ENCODE peak calls at places on chromosome 1, in five cellular contexts. One of them, this sample, is unnamed.

GRCh38 chr1:111497592-111497991 is 5.8 kb downstream of the ADORA3 start:
- DNase-seq in fibroblast of pulmonary artery: no peak
- DNase-seq in activated CD4-positive, alpha-beta T cell treated with anti-CD3 and anti-CD28 coated beads, Interleukin-2, amount 50 U/mL, for 48 hours: no peak
- DNase-seq in H9: no peak
- DNase-seq in GDM1: no peak
- DNase-seq in this sample: no peak

GRCh38 chr1:60903591-60903990 is 178.8 kb upstream of the NFIA start:
- DNase-seq in activated CD4-positive, alpha-beta T cell treated with anti-CD3 and anti-CD28 coated beads, Interleukin-2, amount 50 U/mL, for 48 hours: no peak
- DNase-seq in GDM1: no peak
- DNase-seq in fibroblast of pulmonary artery: peak
- DNase-seq in H9: no peak
- DNase-seq in this sample: no peak

GRCh38 chr1:16151985-16152384 is 3.9 kb downstream of the EPHA2 start:
- DNase-seq in fibroblast of pulmonary artery: no peak
- DNase-seq in activated CD4-positive, alpha-beta T cell treated with anti-CD3 and anti-CD28 coated beads, Interleukin-2, amount 50 U/mL, for 48 hours: no peak
- DNase-seq in H9: no peak
- DNase-seq in GDM1: no peak
- DNase-seq in this sample: no peak

GRCh38 chr1:64675718-64676345 is 69.0 kb upstream of the RAVER2 start:
- DNase-seq in H9: no peak
- DNase-seq in activated CD4-positive, alpha-beta T cell treated with anti-CD3 and anti-CD28 coated beads, Interleukin-2, amount 50 U/mL, for 48 hours: no peak
- DNase-seq in GDM1: no peak
- DNase-seq in fibroblast of pulmonary artery: peak
- DNase-seq in this sample: no peak

GRCh38 chr1:22641906-22642636 is 1.4 kb upstream of the C1QC start:
- DNase-seq in activated CD4-positive, alpha-beta T cell treated with anti-CD3 and anti-CD28 coated beads, Interleukin-2, amount 50 U/mL, for 48 hours: peak
- DNase-seq in GDM1: peak
- DNase-seq in fibroblast of pulmonary artery: peak
- DNase-seq in H9: peak
- DNase-seq in this sample: peak

GRCh38 chr1:234478481-234479309 is at the start of gene TARBP1:
- DNase-seq in H9: peak
- DNase-seq in activated CD4-positive, alpha-beta T cell treated with anti-CD3 and anti-CD28 coated beads, Interleukin-2, amount 50 U/mL, for 48 hours: peak
- DNase-seq in GDM1: peak
- DNase-seq in fibroblast of pulmonary artery: peak
- DNase-seq in this sample: peak

GRCh38 chr1:75257424-75257823 is 123.2 kb downstream of the LHX8 start:
- DNase-seq in GDM1: no peak
- DNase-seq in H9: peak
- DNase-seq in activated CD4-positive, alpha-beta T cell treated with anti-CD3 and anti-CD28 coated beads, Interleukin-2, amount 50 U/mL, for 48 hours: no peak
- DNase-seq in fibroblast of pulmonary artery: no peak
- DNase-seq in this sample: no peak

GRCh38 chr1:81121324-81121723 is 679.4 kb upstream of the ADGRL2 start:
- DNase-seq in GDM1: no peak
- DNase-seq in H9: no peak
- DNase-seq in fibroblast of pulmonary artery: no peak
- DNase-seq in activated CD4-positive, alpha-beta T cell treated with anti-CD3 and anti-CD28 coated beads, Interleukin-2, amount 50 U/mL, for 48 hours: no peak
- DNase-seq in this sample: no peak

GRCh38 chr1:12436345-12436658 is 181.7 kb downstream of the DHRS3 start:
- DNase-seq in GDM1: no peak
- DNase-seq in H9: no peak
- DNase-seq in activated CD4-positive, alpha-beta T cell treated with anti-CD3 and anti-CD28 coated beads, Interleukin-2, amount 50 U/mL, for 48 hours: no peak
- DNase-seq in fibroblast of pulmonary artery: no peak
- DNase-seq in this sample: no peak

GRCh38 chr1:36920801-36921405 is 113.4 kb downstream of the GRIK3 start:
- DNase-seq in activated CD4-positive, alpha-beta T cell treated with anti-CD3 and anti-CD28 coated beads, Interleukin-2, amount 50 U/mL, for 48 hours: no peak
- DNase-seq in GDM1: no peak
- DNase-seq in fibroblast of pulmonary artery: no peak
- DNase-seq in H9: peak
- DNase-seq in this sample: peak

GRCh38 chr1:173481195-173481772 is 4.1 kb downstream of the PRDX6 start:
- DNase-seq in GDM1: no peak
- DNase-seq in fibroblast of pulmonary artery: no peak
- DNase-seq in H9: no peak
- DNase-seq in activated CD4-positive, alpha-beta T cell treated with anti-CD3 and anti-CD28 coated beads, Interleukin-2, amount 50 U/mL, for 48 hours: no peak
- DNase-seq in this sample: no peak

GRCh38 chr1:23664837-23665795 is 26.5 kb upstream of the RPL11 start:
- DNase-seq in H9: no peak
- DNase-seq in activated CD4-positive, alpha-beta T cell treated with anti-CD3 and anti-CD28 coated beads, Interleukin-2, amount 50 U/mL, for 48 hours: peak
- DNase-seq in fibroblast of pulmonary artery: peak
- DNase-seq in GDM1: no peak
- DNase-seq in this sample: no peak

GRCh38 chr1:197224160-197224559 is 43.9 kb upstream of the CRB1 start:
- DNase-seq in activated CD4-positive, alpha-beta T cell treated with anti-CD3 and anti-CD28 coated beads, Interleukin-2, amount 50 U/mL, for 48 hours: no peak
- DNase-seq in fibroblast of pulmonary artery: peak
- DNase-seq in H9: no peak
- DNase-seq in GDM1: no peak
- DNase-seq in this sample: no peak

GRCh38 chr1:153251988-153252387 is 7.5 kb upstream of the LORICRIN start:
- DNase-seq in H9: no peak
- DNase-seq in GDM1: no peak
- DNase-seq in fibroblast of pulmonary artery: no peak
- DNase-seq in activated CD4-positive, alpha-beta T cell treated with anti-CD3 and anti-CD28 coated beads, Interleukin-2, amount 50 U/mL, for 48 hours: no peak
- DNase-seq in this sample: no peak

GRCh38 chr1:53462213-53462612 is 3.0 kb downstream of the DMRTB1 start:
- DNase-seq in H9: no peak
- DNase-seq in GDM1: no peak
- DNase-seq in fibroblast of pulmonary artery: no peak
- DNase-seq in activated CD4-positive, alpha-beta T cell treated with anti-CD3 and anti-CD28 coated beads, Interleukin-2, amount 50 U/mL, for 48 hours: no peak
- DNase-seq in this sample: peak

GRCh38 chr1:90434460-90434859 is 282.6 kb downstream of the BARHL2 start:
- DNase-seq in GDM1: no peak
- DNase-seq in fibroblast of pulmonary artery: peak
- DNase-seq in H9: peak
- DNase-seq in activated CD4-positive, alpha-beta T cell treated with anti-CD3 and anti-CD28 coated beads, Interleukin-2, amount 50 U/mL, for 48 hours: no peak
- DNase-seq in this sample: peak

GRCh38 chr1:24503003-24503751 is 541 bp downstream of the RCAN3 start:
- DNase-seq in H9: no peak
- DNase-seq in activated CD4-positive, alpha-beta T cell treated with anti-CD3 and anti-CD28 coated beads, Interleukin-2, amount 50 U/mL, for 48 hours: no peak
- DNase-seq in GDM1: no peak
- DNase-seq in fibroblast of pulmonary artery: no peak
- DNase-seq in this sample: peak

GRCh38 chr1:110440877-110441276 is 10.1 kb upstream of the PROK1 start:
- DNase-seq in activated CD4-positive, alpha-beta T cell treated with anti-CD3 and anti-CD28 coated beads, Interleukin-2, amount 50 U/mL, for 48 hours: no peak
- DNase-seq in fibroblast of pulmonary artery: peak
- DNase-seq in GDM1: no peak
- DNase-seq in H9: no peak
- DNase-seq in this sample: no peak

GRCh38 chr1:109392788-109393580 is 4.7 kb downstream of the SORT1 start:
- DNase-seq in activated CD4-positive, alpha-beta T cell treated with anti-CD3 and anti-CD28 coated beads, Interleukin-2, amount 50 U/mL, for 48 hours: no peak
- DNase-seq in GDM1: no peak
- DNase-seq in H9: no peak
- DNase-seq in fibroblast of pulmonary artery: peak
- DNase-seq in this sample: no peak

GRCh38 chr1:62294211-62294610 is 25.0 kb downstream of the KANK4 start:
- DNase-seq in H9: peak
- DNase-seq in GDM1: no peak
- DNase-seq in activated CD4-positive, alpha-beta T cell treated with anti-CD3 and anti-CD28 coated beads, Interleukin-2, amount 50 U/mL, for 48 hours: no peak
- DNase-seq in fibroblast of pulmonary artery: no peak
- DNase-seq in this sample: no peak

GRCh38 chr1:205037539-205037938 is 5.5 kb upstream of the CNTN2 start:
- DNase-seq in activated CD4-positive, alpha-beta T cell treated with anti-CD3 and anti-CD28 coated beads, Interleukin-2, amount 50 U/mL, for 48 hours: no peak
- DNase-seq in GDM1: no peak
- DNase-seq in H9: no peak
- DNase-seq in fibroblast of pulmonary artery: no peak
- DNase-seq in this sample: no peak

GRCh38 chr1:209106237-209106741 is 477.2 kb upstream of the CAMK1G start:
- DNase-seq in activated CD4-positive, alpha-beta T cell treated with anti-CD3 and anti-CD28 coated beads, Interleukin-2, amount 50 U/mL, for 48 hours: no peak
- DNase-seq in H9: peak
- DNase-seq in GDM1: no peak
- DNase-seq in fibroblast of pulmonary artery: no peak
- DNase-seq in this sample: no peak

GRCh38 chr1:100131623-100132022 is 1.1 kb downstream of the SASS6 start:
- DNase-seq in activated CD4-positive, alpha-beta T cell treated with anti-CD3 and anti-CD28 coated beads, Interleukin-2, amount 50 U/mL, for 48 hours: no peak
- DNase-seq in GDM1: no peak
- DNase-seq in fibroblast of pulmonary artery: no peak
- DNase-seq in H9: no peak
- DNase-seq in this sample: no peak

GRCh38 chr1:237183963-237184540 is 142.1 kb downstream of the RYR2 start:
- DNase-seq in activated CD4-positive, alpha-beta T cell treated with anti-CD3 and anti-CD28 coated beads, Interleukin-2, amount 50 U/mL, for 48 hours: no peak
- DNase-seq in fibroblast of pulmonary artery: no peak
- DNase-seq in H9: peak
- DNase-seq in GDM1: no peak
- DNase-seq in this sample: no peak

GRCh38 chr1:17194981-17195528 is 9.9 kb upstream of the PADI1 start:
- DNase-seq in activated CD4-positive, alpha-beta T cell treated with anti-CD3 and anti-CD28 coated beads, Interleukin-2, amount 50 U/mL, for 48 hours: no peak
- DNase-seq in GDM1: no peak
- DNase-seq in H9: no peak
- DNase-seq in fibroblast of pulmonary artery: no peak
- DNase-seq in this sample: peak

GRCh38 chr1:99749948-99750347 is 16.5 kb downstream of the FRRS1 start:
- DNase-seq in activated CD4-positive, alpha-beta T cell treated with anti-CD3 and anti-CD28 coated beads, Interleukin-2, amount 50 U/mL, for 48 hours: no peak
- DNase-seq in fibroblast of pulmonary artery: no peak
- DNase-seq in GDM1: no peak
- DNase-seq in H9: no peak
- DNase-seq in this sample: no peak

GRCh38 chr1:9466780-9467755 is 72.2 kb upstream of the SLC25A33 start:
- DNase-seq in GDM1: no peak
- DNase-seq in activated CD4-positive, alpha-beta T cell treated with anti-CD3 and anti-CD28 coated beads, Interleukin-2, amount 50 U/mL, for 48 hours: no peak
- DNase-seq in fibroblast of pulmonary artery: no peak
- DNase-seq in H9: no peak
- DNase-seq in this sample: no peak

This sample was measured in ecto neural progenitor cell.